ENCODE peak calls at places on chromosome 20, in ten cellular contexts. Z is stimulated activated CD4-positive, alpha-beta T cell treated with anti-CD3 and anti-CD28 coated beads, Interleukin-4, amount 100 ng/mL, for 1 hour; I is cerebellum; J is effector memory CD8-positive, alpha-beta T cell; M is hepatic stellate cell; W is A549; Q is lower leg skin; N is fibroblast of lung; C is NCI-H774; A is OCI-M1. F is an unnamed sample.

GRCh38 chr20:45832619-45833018 is 980 bp upstream of the SNX21 start:
- DNase-seq in Z (no peak), I (no peak), J (no peak), M (no peak), W (no peak), Q (no peak), N (no peak), C (no peak), A (peak), F (no peak)

GRCh38 chr20:44733341-44734069 is 12.2 kb upstream of the KCNK15 start:
- DNase-seq in Z (peak), I (peak), J (peak), M (peak), W (peak), Q (peak), N (peak), C (peak), A (peak), F (no peak)

GRCh38 chr20:45631184-45631583 is at the start of gene WFDC9:
- DNase-seq in Z (no peak), I (no peak), J (no peak), M (no peak), W (no peak), Q (no peak), N (no peak), C (no peak), A (no peak), F (no peak)

GRCh38 chr20:19392344-19393140 is 180.1 kb downstream of the SLC24A3 start:
- DNase-seq in Z (no peak), I (no peak), J (no peak), M (no peak), W (no peak), Q (no peak), N (no peak), C (no peak), A (peak), F (no peak)

GRCh38 chr20:60729119-60729900 is 522.8 kb upstream of the CDH4 start:
- DNase-seq in Z (no peak), I (no peak), J (no peak), M (no peak), W (no peak), Q (no peak), N (no peak), C (no peak), A (no peak), F (no peak)

GRCh38 chr20:34180460-34181108 is 60.6 kb upstream of the ASIP start:
- DNase-seq in Z (no peak), I (no peak), J (no peak), M (no peak), W (no peak), Q (no peak), N (no peak), C (no peak), A (no peak), F (no peak)

GRCh38 chr20:47379433-47380150 is 23.1 kb upstream of the ZMYND8 start:
- DNase-seq in Z (no peak), I (no peak), J (no peak), M (peak), W (peak), Q (no peak), N (peak), C (no peak), A (no peak), F (no peak)

GRCh38 chr20:37992802-37993538 is 40.3 kb downstream of the TTI1 start:
- DNase-seq in Z (peak), I (no peak), J (no peak), M (peak), W (peak), Q (no peak), N (peak), C (no peak), A (peak), F (peak)

GRCh38 chr20:51128198-51128597 is 105.3 kb upstream of the KCNG1 start:
- DNase-seq in Z (no peak), I (no peak), J (no peak), M (peak), W (peak), Q (no peak), N (peak), C (no peak), A (no peak), F (peak)

GRCh38 chr20:42110301-42110700 is 492.1 kb upstream of the CHD6 start:
- DNase-seq in Z (no peak), I (no peak), J (no peak), M (no peak), W (no peak), Q (no peak), N (no peak), C (no peak), A (no peak), F (no peak)

F was measured in AG09309.